ENCODE peak calls at places on chromosomes 12 and 14, in five cellular contexts. L is neural progenitor cell, S is GM23338, H is MM.1S, U is HCT116. A is an unnamed sample.

GRCh38 chr14:74875204-74875603 is 741 bp downstream of the PROX2 start:
- DNase-seq in S (no peak), H (no peak), L (no peak), U (no peak), A (no peak)

GRCh38 chr14:99784508-99784907 is 8.7 kb upstream of the EML1 start:
- DNase-seq in S (no peak), U (no peak), L (no peak), H (no peak), A (no peak)

GRCh38 chr14:75069021-75069810 is at the start of gene ZC2HC1C:
- DNase-seq in U (peak), L (peak), H (peak), S (peak), A (peak)

GRCh38 chr12:67151891-67152290 is 117.3 kb upstream of the CAND1 start:
- DNase-seq in L (no peak), S (no peak), U (no peak), H (no peak), A (no peak)

GRCh38 chr12:47413806-47414205 is 292.0 kb downstream of the RPAP3 start:
- DNase-seq in H (no peak), U (no peak), L (no peak), S (no peak), A (no peak)

GRCh38 chr12:107484219-107484618 is 201.4 kb upstream of the PWP1 start:
- DNase-seq in S (no peak), L (no peak), U (no peak), H (no peak), A (no peak)

GRCh38 chr12:95553202-95553943 is 2.1 kb upstream of the USP44 start:
- DNase-seq in L (no peak), U (no peak), H (no peak), S (no peak), A (no peak)

GRCh38 chr12:58920102-58920955 is at the start of gene LRIG3:
- DNase-seq in S (peak), U (peak), L (peak), H (peak), A (peak)

GRCh38 chr14:89702151-89702936 is 252.2 kb downstream of the EFCAB11 start:
- DNase-seq in S (no peak), H (no peak), L (no peak), U (no peak), A (no peak)

GRCh38 chr14:49975286-49975685 is 82.4 kb downstream of the ARF6 start:
- DNase-seq in S (no peak), L (no peak), H (no peak), U (peak), A (peak)

GRCh38 chr12:104303538-104304151 is at the start of gene EID3:
- DNase-seq in L (peak), H (no peak), U (no peak), S (peak), A (no peak)

GRCh38 chr12:8996682-8997405 is 7.5 kb downstream of the KLRG1 start:
- DNase-seq in L (no peak), S (no peak), H (no peak), U (no peak), A (no peak)

GRCh38 chr14:68824517-68825347 is 31.9 kb upstream of the ZFP36L1 start:
- DNase-seq in L (peak), S (peak), H (peak), U (peak), A (peak)

GRCh38 chr14:104014764-104015163 is 70.7 kb upstream of the ASPG start:
- DNase-seq in L (no peak), H (no peak), S (no peak), U (no peak), A (peak)

GRCh38 chr14:55271572-55272414 is 572 bp downstream of the FBXO34 start:
- DNase-seq in S (peak), U (peak), L (peak), H (peak), A (peak)

GRCh38 chr14:94447206-94447605 is 5.4 kb downstream of the SERPINA11 start:
- DNase-seq in L (no peak), S (no peak), U (no peak), H (no peak), A (no peak)

GRCh38 chr14:61528591-61529021 is 166.7 kb upstream of the HIF1A start:
- DNase-seq in S (no peak), L (no peak), H (no peak), U (no peak), A (peak)

GRCh38 chr12:4044101-4044500 is 170.9 kb upstream of the PARP11 start:
- DNase-seq in H (no peak), U (no peak), L (no peak), S (no peak), A (no peak)

GRCh38 chr12:103205906-103206305 is 248.4 kb downstream of the ASCL1 start:
- DNase-seq in S (no peak), L (no peak), U (no peak), H (no peak), A (no peak)

GRCh38 chr12:29695026-29695425 is 88.7 kb downstream of the TMTC1 start:
- DNase-seq in S (no peak), L (no peak), H (no peak), U (no peak), A (no peak)

GRCh38 chr12:112664569-112664968 is 127.0 kb upstream of the RPH3A start:
- DNase-seq in H (peak), U (no peak), L (peak), S (peak), A (peak)

GRCh38 chr12:4991373-4991772 is 52.3 kb upstream of the KCNA5 start:
- DNase-seq in S (no peak), H (no peak), U (no peak), L (no peak), A (no peak)

GRCh38 chr12:48075833-48076232 is 30.0 kb downstream of the SENP1 start:
- DNase-seq in U (no peak), L (no peak), S (no peak), H (no peak), A (no peak)

GRCh38 chr12:77229640-77230442 is 164.5 kb upstream of the E2F7 start:
- DNase-seq in U (no peak), L (no peak), S (peak), H (no peak), A (peak)

DNA sequence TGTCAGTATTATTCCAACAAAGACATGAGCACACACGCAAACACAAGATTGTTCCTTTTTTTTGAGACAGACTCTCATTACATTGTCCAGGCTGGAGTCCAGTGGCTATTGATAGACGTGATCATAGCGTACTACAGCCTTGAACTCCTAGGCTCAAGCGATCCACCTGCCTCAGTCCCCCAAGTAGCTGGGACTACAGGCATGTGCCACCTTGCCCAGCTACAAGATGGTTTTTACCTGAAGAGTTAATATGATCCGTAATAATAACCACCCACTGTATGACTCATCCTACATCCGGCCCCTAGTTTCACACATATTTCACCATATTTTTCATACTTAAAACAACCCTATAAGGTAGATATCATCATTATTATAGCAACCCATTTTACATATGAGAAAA is 26.8 kb downstream of the BCAT1 start:
- DNase-seq in H (no peak), U (no peak), L (no peak), S (no peak), A (no peak)
- TF ChIP-seq EZH2phosphoT487 in H (no peak), U (no peak), L (no peak), S (no peak), A (no peak)

DNA sequence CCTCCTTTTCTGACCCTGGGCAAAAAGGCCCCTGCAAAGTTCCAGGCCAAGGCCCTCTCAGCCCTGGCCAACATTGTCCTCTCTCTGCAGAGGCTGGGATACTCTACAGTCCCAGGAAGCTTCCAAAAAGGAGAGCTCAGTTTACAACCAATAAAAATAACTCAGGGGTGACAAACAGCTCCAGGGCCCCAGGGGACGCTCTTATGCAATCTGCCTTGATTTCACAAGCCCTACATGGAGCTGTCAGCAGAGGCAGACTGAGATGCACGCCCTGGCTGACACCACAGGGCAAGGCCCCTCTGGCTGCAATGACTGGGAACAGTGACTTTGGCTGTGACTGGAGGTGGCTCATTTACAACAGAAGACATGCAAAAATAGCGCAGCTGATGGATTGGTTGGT is 129.0 kb upstream of the MED13L start:
- DNase-seq in H (no peak), S (peak), U (peak), L (no peak), A (peak)
- H2AFZ ChIP-seq in H (no peak), S (no peak), U (no peak), L (no peak), A (no peak)

DNA sequence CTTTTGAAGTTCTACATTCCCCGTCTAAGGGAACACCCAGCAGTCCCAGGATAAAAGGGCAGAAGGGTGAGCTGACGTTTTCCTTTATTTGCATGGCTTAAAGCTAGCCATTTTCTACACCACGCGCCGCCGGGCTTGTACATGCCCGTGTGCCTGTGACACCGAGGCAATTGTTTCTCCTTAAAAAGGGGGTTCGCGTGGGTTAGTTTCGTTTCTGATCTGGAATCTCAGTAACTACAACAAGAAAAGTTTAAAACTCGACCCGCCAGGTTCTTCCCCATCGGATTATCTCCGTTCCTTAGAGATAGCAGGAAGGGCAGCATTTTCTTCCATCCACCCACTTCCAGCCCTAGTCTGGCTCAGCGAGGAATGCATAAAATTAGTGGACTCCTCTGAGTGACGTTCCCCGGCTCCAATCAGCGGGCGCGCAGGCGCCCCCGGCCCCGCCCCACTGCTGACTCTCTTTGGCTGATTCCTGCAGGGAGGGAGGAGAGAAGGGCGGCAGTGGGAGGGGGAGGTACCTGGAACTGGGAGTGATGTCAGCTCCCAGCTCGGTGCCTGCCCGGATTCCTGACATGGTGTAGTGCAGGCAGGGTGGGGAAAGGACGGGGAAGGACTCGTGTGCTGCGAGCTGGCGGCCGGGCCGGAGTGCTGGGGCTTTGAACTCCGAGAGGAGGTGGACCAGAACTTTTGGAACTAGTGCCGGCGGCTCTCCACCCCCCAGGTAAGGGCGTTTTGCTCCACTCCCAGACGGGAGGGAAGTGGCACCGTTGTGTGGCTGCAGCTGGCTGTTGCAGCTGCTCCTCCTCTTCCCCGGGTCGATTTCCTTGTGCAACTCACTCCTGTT is at the start of gene PPFIBP1:
- DNase-seq in U (peak), L (peak), H (peak), S (peak), A (peak)
- TF ChIP-seq EZH2phosphoT487 in U (no peak), L (no peak), H (no peak), S (no peak), A (no peak)

GRCh38 chr12:124510301-124510970 is 57.0 kb downstream of the NCOR2 start:
- DNase-seq in H (no peak), L (no peak), S (peak), U (no peak), A (peak)

GRCh38 chr12:124509300-124509675 is 58.1 kb downstream of the NCOR2 start:
- DNase-seq in U (no peak), H (no peak), L (no peak), S (no peak), A (no peak)

GRCh38 chr12:124511259-124511985 is 56.0 kb downstream of the NCOR2 start:
- DNase-seq in S (no peak), L (no peak), U (no peak), H (no peak), A (no peak)

GRCh38 chr12:124508323-124509096 is 58.9 kb downstream of the NCOR2 start:
- DNase-seq in H (no peak), L (no peak), U (no peak), S (no peak), A (no peak)

DNA sequence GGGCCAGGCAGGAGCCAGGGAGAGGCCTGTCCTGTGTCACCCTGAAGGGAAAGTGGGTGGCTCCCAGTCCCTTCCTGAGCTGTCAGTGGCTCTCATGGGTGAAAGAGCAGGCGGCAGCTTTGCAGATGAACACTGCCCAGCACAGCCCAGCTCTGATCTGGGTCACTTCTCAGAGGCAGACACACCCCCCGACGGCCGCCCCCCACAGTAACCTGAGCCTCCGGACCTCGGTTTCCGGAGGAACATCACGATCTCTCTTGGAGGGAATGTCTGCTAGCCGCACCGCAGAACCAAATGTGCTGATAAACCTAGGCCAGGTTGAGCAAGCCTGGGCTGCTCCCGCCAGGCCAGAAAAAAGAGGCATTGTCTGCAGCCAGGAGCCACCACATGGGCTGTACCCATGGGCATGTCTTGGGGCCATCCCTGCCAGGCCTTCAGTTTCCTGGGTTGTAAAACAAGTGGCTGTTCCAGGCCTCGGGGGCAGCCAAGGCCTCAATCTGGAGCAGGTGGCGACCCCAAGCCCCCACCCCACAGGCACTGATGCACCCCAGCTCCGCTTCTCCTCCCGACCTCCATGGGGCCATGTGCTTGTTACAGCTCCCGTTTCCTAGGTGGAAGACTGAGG is 57.6 kb downstream of the NCOR2 start:
- DNase-seq in L (peak), U (no peak), S (no peak), H (no peak), A (no peak)
- H2AFZ ChIP-seq in L (no peak), U (no peak), S (no peak), H (no peak), A (no peak)

GRCh38 chr12:32233568-32233967 is 126.9 kb downstream of the BICD1 start:
- DNase-seq in L (no peak), U (no peak), S (no peak), H (no peak), A (no peak)
- TF ChIP-seq EZH2phosphoT487 in L (no peak), U (no peak), S (no peak), H (no peak), A (no peak)

GRCh38 chr12:573226-573625 is 90.0 kb downstream of the NINJ2 start:
- DNase-seq in U (no peak), L (no peak), S (no peak), H (no peak), A (no peak)

GRCh38 chr12:570237-570925 is 92.9 kb downstream of the NINJ2 start:
- DNase-seq in S (peak), H (no peak), L (peak), U (peak), A (peak)

GRCh38 chr12:570949-571794 is 92.1 kb downstream of the NINJ2 start:
- DNase-seq in H (no peak), L (peak), U (peak), S (peak), A (peak)

GRCh38 chr12:572532-572899 is 90.7 kb downstream of the NINJ2 start:
- DNase-seq in H (no peak), U (peak), S (no peak), L (no peak), A (no peak)

GRCh38 chr12:571795-572531 is 91.3 kb downstream of the NINJ2 start:
- DNase-seq in H (no peak), U (peak), S (no peak), L (no peak), A (peak)
- H2AFZ ChIP-seq in H (no peak), U (no peak), S (peak), L (no peak), A (peak)

GRCh38 chr12:50617657-50618056 is 112.9 kb downstream of the DIP2B start:
- DNase-seq in S (no peak), L (no peak), U (no peak), H (no peak), A (no peak)

GRCh38 chr12:50613463-50613862 is 108.7 kb downstream of the DIP2B start:
- DNase-seq in U (no peak), S (peak), L (no peak), H (no peak), A (no peak)

GRCh38 chr12:50614167-50614762 is 109.5 kb downstream of the DIP2B start:
- DNase-seq in L (no peak), U (peak), S (peak), H (no peak), A (no peak)

GRCh38 chr12:50612882-50613281 is 108.1 kb downstream of the DIP2B start:
- DNase-seq in L (no peak), H (no peak), U (no peak), S (no peak), A (no peak)

GRCh38 chr12:50615534-50616296 is 110.9 kb downstream of the DIP2B start:
- DNase-seq in U (no peak), S (no peak), H (no peak), L (no peak), A (peak)
- TF ChIP-seq EZH2phosphoT487 in U (no peak), S (no peak), H (no peak), L (no peak), A (no peak)

GRCh38 chr12:7061138-7061537 is 620 bp downstream of the C1S start:
- DNase-seq in U (no peak), S (peak), L (no peak), H (no peak), A (no peak)
- H2AFZ ChIP-seq in U (no peak), S (peak), L (no peak), H (no peak), A (no peak)

DNA sequence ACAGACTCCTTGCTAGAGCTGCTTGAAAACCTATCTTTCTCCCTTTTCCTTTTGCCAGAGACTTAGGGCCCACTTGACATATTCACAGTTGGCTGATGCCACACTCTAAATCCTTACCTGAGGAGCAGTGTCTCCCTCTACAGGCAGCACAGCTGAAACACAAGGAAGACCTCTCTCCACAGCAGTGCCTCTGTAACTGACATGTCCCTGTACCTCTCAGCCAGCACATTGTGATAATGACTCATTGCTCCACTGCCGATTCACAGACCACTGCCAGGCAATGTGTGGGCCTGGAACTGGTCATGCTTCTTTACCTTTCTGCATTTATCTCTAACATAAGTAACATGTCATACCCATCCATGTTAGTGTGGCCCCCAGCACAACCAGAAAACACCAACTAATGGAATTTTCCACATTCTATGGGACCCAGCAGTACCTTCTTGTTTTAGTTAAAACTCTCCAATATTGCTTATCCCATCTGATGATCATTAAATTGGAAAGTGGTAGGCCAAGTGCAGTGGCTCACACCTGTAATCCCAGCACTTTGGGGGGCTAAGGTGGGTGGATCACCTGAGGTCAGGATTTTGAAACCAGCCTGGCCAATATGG is 56.5 kb downstream of the GTF2A1 start:
- DNase-seq in H (peak), U (peak), S (peak), L (peak), A (peak)
- TF ChIP-seq EZH2phosphoT487 in H (no peak), U (no peak), S (no peak), L (no peak), A (no peak)